ENCODE peak calls at places on chromosomes 3 and 15, in six cellular contexts. K is tibial artery, P is heart right ventricle, Z is fibroblast of pulmonary artery, U is dorsolateral prefrontal cortex, Y is lung. E is an unnamed sample.

GRCh38 chr15:98005659-98006058 is 45.2 kb downstream of the ARRDC4 start:
- DNase-seq in K (no peak), Y (no peak), Z (no peak), P (no peak), U (no peak), E (no peak)

GRCh38 chr3:87509401-87509800 is 233.0 kb upstream of the POU1F1 start:
- DNase-seq in P (no peak), K (no peak), U (no peak), Z (no peak), Y (no peak), E (no peak)

GRCh38 chr3:72492240-72492639 is 356.0 kb downstream of the SHQ1 start:
- DNase-seq in Y (peak), Z (peak), K (peak), U (no peak), P (peak), E (peak)

GRCh38 chr3:150547045-150547753 is 612 bp downstream of the EIF2A start:
- DNase-seq in P (no peak), Z (peak), U (no peak), K (no peak), Y (no peak), E (no peak)

GRCh38 chr15:40937762-40938529 is 8.8 kb downstream of the DLL4 start:
- DNase-seq in Z (no peak), P (peak), Y (no peak), K (no peak), U (no peak), E (no peak)

GRCh38 chr15:60721232-60721576 is 242.3 kb upstream of the ICE2 start:
- DNase-seq in Z (no peak), Y (no peak), P (no peak), U (no peak), K (no peak), E (no peak)

GRCh38 chr15:62035256-62035908 is 24.9 kb downstream of the VPS13C start:
- DNase-seq in U (no peak), Z (peak), K (no peak), Y (no peak), P (no peak), E (no peak)

GRCh38 chr3:134473868-134474546 is 11.8 kb downstream of the ANAPC13 start:
- DNase-seq in Z (peak), U (no peak), P (no peak), Y (peak), K (peak), E (no peak)

GRCh38 chr3:105691053-105691452 is 177.8 kb downstream of the CBLB start:
- DNase-seq in Z (no peak), K (no peak), U (no peak), Y (no peak), P (no peak), E (no peak)

GRCh38 chr3:182766108-182766507 is 27.2 kb upstream of the ATP11B start:
- DNase-seq in Y (no peak), K (no peak), U (no peak), Z (no peak), P (no peak), E (no peak)

GRCh38 chr3:77320514-77320913 is 280.6 kb downstream of the ROBO2 start:
- DNase-seq in K (no peak), U (no peak), P (no peak), Y (no peak), Z (peak), E (peak)

GRCh38 chr3:126373146-126373613 is 16.0 kb upstream of the KLF15 start:
- DNase-seq in Z (no peak), U (no peak), P (no peak), Y (no peak), K (peak), E (no peak)

GRCh38 chr3:4474683-4475490 is 7.8 kb upstream of the SUMF1 start:
- DNase-seq in Y (peak), K (peak), U (no peak), P (no peak), Z (peak), E (no peak)

GRCh38 chr15:78422571-78423340 is 15.3 kb upstream of the IREB2 start:
- DNase-seq in U (peak), Z (peak), P (peak), K (no peak), Y (peak), E (no peak)

GRCh38 chr3:160618878-160619277 is 53.5 kb upstream of the KPNA4 start:
- DNase-seq in Z (no peak), K (no peak), U (no peak), P (no peak), Y (no peak), E (no peak)

GRCh38 chr15:48775556-48775955 is 35.3 kb downstream of the CEP152 start:
- DNase-seq in K (no peak), U (no peak), P (no peak), Z (peak), Y (no peak), E (no peak)

DNA sequence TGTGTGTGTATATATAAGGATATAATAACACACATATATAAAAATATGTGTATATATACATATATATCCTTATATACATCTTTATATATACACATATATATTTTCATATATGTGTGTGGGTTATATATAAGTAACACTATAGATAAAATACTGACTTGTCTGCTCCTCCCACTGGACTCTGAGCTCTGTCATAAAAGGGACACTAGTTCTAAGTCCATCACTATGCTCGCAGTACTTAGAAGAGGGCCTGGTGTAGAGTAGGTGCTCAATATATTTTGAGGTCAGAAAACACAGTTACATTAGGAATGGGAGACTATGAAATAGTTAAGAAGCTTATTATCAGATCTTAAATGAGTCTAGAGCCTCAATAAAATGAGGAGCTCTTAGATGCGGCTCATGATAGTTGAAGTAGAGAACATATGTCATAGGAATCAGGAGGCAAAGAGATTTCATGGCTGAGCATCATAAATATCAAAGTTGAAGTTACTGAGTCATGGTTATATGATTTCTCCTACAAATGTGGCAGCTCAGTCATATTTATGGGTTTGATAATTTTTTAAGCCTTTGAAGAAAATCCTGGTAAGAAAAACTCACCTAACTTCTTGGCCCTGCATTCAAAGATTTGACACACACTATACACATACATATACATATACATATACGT is 371.2 kb upstream of the THBS1 start:
- DNase-seq in Y (no peak), U (no peak), K (no peak), P (no peak), Z (no peak), E (no peak)
- TF ChIP-seq CTCF in Y (no peak), U (no peak), K (no peak), P (no peak), Z (no peak), E (no peak)

GRCh38 chr3:95926904-95927501 is 887.4 kb upstream of the EPHA6 start:
- DNase-seq in Z (no peak), U (no peak), P (no peak), K (no peak), Y (no peak), E (no peak)

DNA sequence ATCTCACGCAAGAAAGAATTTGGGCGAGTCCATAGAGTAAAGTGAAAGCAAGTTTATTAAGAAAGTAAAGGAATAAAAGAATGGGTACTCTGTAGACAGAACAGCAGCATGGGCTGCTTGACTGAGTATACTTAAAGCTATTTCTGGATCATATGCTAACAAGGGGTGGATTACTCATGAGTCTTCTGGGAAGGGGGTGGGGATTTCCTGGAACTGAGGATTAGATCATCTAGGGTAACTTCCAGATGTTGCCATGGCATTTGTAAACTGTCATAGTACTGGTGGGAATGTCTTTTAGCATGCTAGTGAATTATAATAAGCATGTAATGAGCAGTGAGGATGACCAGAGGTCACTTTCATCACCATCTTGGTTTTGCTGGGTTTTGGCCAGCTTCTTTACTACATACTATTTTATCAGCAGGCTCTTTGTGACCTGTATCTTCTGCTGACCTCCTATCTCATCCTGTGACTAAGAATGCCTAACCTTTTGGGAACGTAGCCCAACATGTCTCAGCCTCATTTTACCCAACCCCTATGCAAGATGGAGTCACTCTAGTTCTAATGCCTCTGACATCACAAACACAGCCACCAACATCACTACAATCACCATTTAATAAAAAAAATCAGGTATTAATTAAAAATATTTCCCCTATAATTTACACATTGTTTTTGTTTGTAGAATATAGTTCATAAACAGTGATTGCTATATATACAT is 890.7 kb upstream of the EPHA6 start:
- DNase-seq in K (no peak), P (no peak), Y (peak), Z (peak), U (no peak), E (peak)
- H3K4me3 ChIP-seq in K (no peak), P (no peak), Y (no peak), Z (peak), U (no peak), E (no peak)

DNA sequence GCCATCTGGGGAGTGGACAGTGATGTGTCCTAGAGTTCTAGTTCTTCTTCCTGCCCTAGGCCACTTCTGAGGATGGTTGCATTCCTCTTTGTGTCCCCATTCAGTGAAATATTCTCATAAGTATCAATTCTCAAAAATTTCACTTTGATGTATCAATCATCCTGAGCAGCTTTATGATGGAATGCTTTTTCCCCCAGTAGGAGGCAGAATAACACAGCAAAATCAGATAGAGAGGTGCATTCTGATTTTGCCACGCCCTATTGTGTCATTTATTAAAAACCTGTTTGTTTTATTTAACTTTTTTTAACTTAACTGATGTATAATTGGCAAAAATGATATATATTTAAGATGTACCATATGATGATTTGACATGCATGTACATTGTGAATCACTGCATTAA is 656.0 kb upstream of the GRM7 start:
- DNase-seq in U (no peak), Z (no peak), K (no peak), Y (no peak), P (no peak), E (no peak)
- TF ChIP-seq CTCF in U (no peak), Z (no peak), K (no peak), Y (no peak), P (no peak), E (no peak)

GRCh38 chr3:110955301-110955880 is 116.2 kb upstream of the NECTIN3 start:
- DNase-seq in Y (no peak), U (no peak), K (no peak), P (no peak), Z (peak), E (no peak)
- H3K4me3 ChIP-seq in Y (no peak), U (no peak), K (no peak), P (no peak), Z (no peak), E (no peak)

GRCh38 chr3:98433764-98434163 is 29.2 kb upstream of the OR5K1 start:
- DNase-seq in K (no peak), Z (no peak), Y (no peak), U (no peak), P (no peak), E (no peak)
- TF ChIP-seq CTCF in K (no peak), Z (no peak), Y (no peak), U (no peak), P (no peak), E (no peak)